ENCODE peak calls at places on chromosome 19, in six cellular contexts. C is GM13976; G is NCI-H1930; S is tibial artery; M is stimulated activated CD4-positive, alpha-beta T cell treated with anti-CD3 and anti-CD28 coated beads, Interleukin-1b, Interleukin-23, amount 100 ng/mL, for 1 hour; K is fibroblast of gingiva. W is an unnamed sample.

GRCh38 chr19:54430306-54431254 is 15.3 kb downstream of the TTYH1 start:
- DNase-seq in C (peak; percentile 83), G (no peak), S (no peak), M (no peak), K (peak; percentile 14), W (peak; percentile 37)

GRCh38 chr19:43504426-43505185 is at the start of gene PHLDB3:
- DNase-seq in C (peak; percentile 51), G (peak; percentile 29), S (no peak), M (no peak), K (no peak), W (peak; percentile 38)

GRCh38 chr19:22595918-22596341 is 38.2 kb upstream of the ZNF492 start:
- DNase-seq in C (no peak), G (no peak), S (peak; percentile 49), M (no peak), K (no peak), W (no peak)

GRCh38 chr19:10611907-10612306 is 13.4 kb upstream of the SLC44A2 start:
- DNase-seq in C (no peak), G (no peak), S (no peak), M (no peak), K (peak; percentile 20), W (no peak)

GRCh38 chr19:32339988-32340874 is 5.2 kb upstream of the ZNF507 start:
- DNase-seq in C (peak; percentile 66), G (no peak), S (peak; percentile 69), M (no peak), K (peak; percentile 51), W (peak; percentile 26)

GRCh38 chr19:19514881-19515763 is at the start of gene TSSK6:
- DNase-seq in C (no peak), G (no peak), S (no peak), M (no peak), K (no peak), W (no peak)

GRCh38 chr19:52923782-52924593 is 760 bp upstream of the ZNF888 start:
- DNase-seq in C (no peak), G (no peak), S (peak; percentile 63), M (no peak), K (peak; percentile 47), W (no peak)

GRCh38 chr19:39341122-39341719 is 1.0 kb upstream of the SAMD4B start:
- DNase-seq in C (no peak), G (no peak), S (peak; percentile 43), M (no peak), K (peak; percentile 20), W (no peak)

GRCh38 chr19:1261863-1262686 is 7.1 kb upstream of the CIRBP start:
- DNase-seq in C (no peak), G (no peak), S (peak; percentile 71), M (no peak), K (peak; percentile 42), W (peak; percentile 44)

GRCh38 chr19:2512523-2513431 is 36.9 kb downstream of the GADD45B start:
- DNase-seq in C (no peak), G (no peak), S (no peak), M (no peak), K (no peak), W (no peak)

GRCh38 chr19:870963-871401 is 11.5 kb downstream of the CFD start:
- DNase-seq in C (no peak), G (no peak), S (no peak), M (no peak), K (no peak), W (no peak)

GRCh38 chr19:1624458-1624857 is 19.2 kb upstream of the UQCR11 start:
- DNase-seq in C (peak; percentile 77), G (peak; percentile 3), S (peak; percentile 53), M (no peak), K (peak; percentile 37), W (peak; percentile 47)

GRCh38 chr19:14089662-14090508 is 666 bp downstream of the SAMD1 start:
- DNase-seq in C (no peak), G (peak; percentile 32), S (peak; percentile 47), M (no peak), K (peak; percentile 73), W (peak; percentile 34)

GRCh38 chr19:48596679-48597465 is 9.7 kb upstream of the SPACA4 start:
- DNase-seq in C (peak; percentile 74), G (no peak), S (no peak), M (no peak), K (no peak), W (no peak)

GRCh38 chr19:37074819-37075362 is 3.3 kb upstream of the ZNF420 start:
- DNase-seq in C (no peak), G (no peak), S (no peak), M (no peak), K (no peak), W (no peak)

GRCh38 chr19:47111682-47112165 is 1.9 kb downstream of the ZC3H4 start:
- DNase-seq in C (no peak), G (no peak), S (no peak), M (no peak), K (no peak), W (no peak)

GRCh38 chr19:29485293-29485692 is 40.5 kb upstream of the VSTM2B start:
- DNase-seq in C (no peak), G (no peak), S (no peak), M (no peak), K (no peak), W (no peak)

GRCh38 chr19:17775245-17775927 is 19.6 kb upstream of the B3GNT3 start:
- DNase-seq in C (no peak), G (no peak), S (peak; percentile 39), M (no peak), K (no peak), W (peak; percentile 10)

GRCh38 chr19:42596391-42597071 is 1.8 kb upstream of the CEACAM8 start:
- DNase-seq in C (peak; percentile 66), G (peak; percentile 23), S (no peak), M (no peak), K (no peak), W (peak; percentile 4)

GRCh38 chr19:3243851-3244700 is 19.6 kb downstream of the CELF5 start:
- DNase-seq in C (peak; percentile 59), G (no peak), S (no peak), M (no peak), K (peak; percentile 17), W (no peak)

GRCh38 chr19:45424191-45425058 is 708 bp upstream of the ERCC1 start:
- DNase-seq in C (no peak), G (no peak), S (peak; percentile 73), M (no peak), K (peak; percentile 91), W (no peak)

GRCh38 chr19:51509823-51510660 is 8.4 kb upstream of the SIGLEC12 start:
- DNase-seq in C (no peak), G (no peak), S (no peak), M (no peak), K (no peak), W (no peak)

GRCh38 chr19:40420766-40421467 is 4.9 kb downstream of the SERTAD1 start:
- DNase-seq in C (peak; percentile 84), G (peak; percentile 79), S (peak; percentile 92), M (no peak), K (peak; percentile 93), W (peak; percentile 60)

GRCh38 chr19:4067396-4068057 is 828 bp upstream of the ZBTB7A start:
- DNase-seq in C (no peak), G (peak; percentile 55), S (no peak), M (no peak), K (no peak), W (peak; percentile 69)

GRCh38 chr19:45153339-45154063 is 7.3 kb downstream of the NKPD1 start:
- DNase-seq in C (peak; percentile 55), G (no peak), S (no peak), M (no peak), K (peak; percentile 19), W (peak; percentile 7)

GRCh38 chr19:39150235-39150634 is 24.6 kb downstream of the PAK4 start:
- DNase-seq in C (no peak), G (no peak), S (no peak), M (no peak), K (no peak), W (no peak)

GRCh38 chr19:50184196-50184595 is 19.2 kb upstream of the MYH14 start:
- DNase-seq in C (no peak), G (no peak), S (no peak), M (no peak), K (no peak), W (no peak)

GRCh38 chr19:1235625-1236538 is 1.9 kb downstream of the CBARP start:
- DNase-seq in C (no peak), G (no peak), S (no peak), M (no peak), K (no peak), W (no peak)

GRCh38 chr19:19444694-19445155 is 39.2 kb downstream of the GATAD2A start:
- DNase-seq in C (no peak), G (no peak), S (no peak), M (no peak), K (no peak), W (no peak)

GRCh38 chr19:7657047-7657779 is 11.6 kb upstream of the RETN start:
- DNase-seq in C (no peak), G (no peak), S (no peak), M (no peak), K (peak; percentile 39), W (no peak)

GRCh38 chr19:40659566-40659965 is 30.9 kb downstream of the NUMBL start:
- DNase-seq in C (no peak), G (no peak), S (peak; percentile 63), M (no peak), K (peak; percentile 33), W (no peak)

GRCh38 chr19:48745208-48745995 is 1.3 kb downstream of the IZUMO1 start:
- DNase-seq in C (peak; percentile 77), G (peak; percentile 76), S (peak; percentile 63), M (no peak), K (peak; percentile 41), W (peak; percentile 9)

GRCh38 chr19:4301590-4302237 is 475 bp downstream of the TMIGD2 start:
- DNase-seq in C (no peak), G (no peak), S (no peak), M (no peak), K (no peak), W (no peak)

GRCh38 chr19:48636859-48637448 is at the start of gene DBP:
- DNase-seq in C (no peak), G (peak; percentile 77), S (peak; percentile 63), M (no peak), K (no peak), W (no peak)

W was measured in effector CD8-positive, alpha-beta T cell.